ENCODE peak calls at places on chromosomes 6 and 20, in eight cellular contexts. E is tibial nerve, F is sigmoid colon, Z is adrenal gland, C is Peyer's patch, L is prostate gland, Y is breast epithelium, X is IMR-90. R is an unnamed sample.

GRCh38 chr6:12485226-12485764 is 195.1 kb downstream of the EDN1 start:
- DNase-seq in E (no peak), F (no peak), Z (no peak), C (no peak), L (no peak), Y (no peak), X (no peak), R (no peak)

GRCh38 chr20:19070036-19070435 is 142.4 kb upstream of the SLC24A3 start:
- DNase-seq in E (no peak), F (no peak), Z (no peak), C (no peak), L (no peak), Y (no peak), X (no peak), R (no peak)

GRCh38 chr6:225121-225721 is 67.1 kb upstream of the DUSP22 start:
- DNase-seq in E (no peak), F (no peak), Z (no peak), C (peak; percentile 56), L (no peak), Y (peak; percentile 13), X (no peak), R (no peak)

GRCh38 chr20:36004045-36004444 is 35.7 kb downstream of the CNBD2 start:
- DNase-seq in E (no peak), F (no peak), Z (no peak), C (peak; percentile 2), L (no peak), Y (no peak), X (no peak), R (no peak)

GRCh38 chr6:113732384-113732966 is 124.7 kb upstream of the MARCKS start:
- DNase-seq in E (peak; percentile 75), F (peak; percentile 75), Z (no peak), C (no peak), L (no peak), Y (peak; percentile 49), X (peak; percentile 14), R (no peak)

GRCh38 chr6:16236648-16237199 is 1.7 kb upstream of the GMPR start:
- DNase-seq in E (peak; percentile 66), F (peak; percentile 76), Z (peak; percentile 75), C (peak; percentile 72), L (peak; percentile 70), Y (peak; percentile 47), X (peak; percentile 76), R (peak; percentile 77)

GRCh38 chr6:134308800-134309199 is 9.1 kb downstream of the SGK1 start:
- DNase-seq in E (no peak), F (no peak), Z (no peak), C (no peak), L (no peak), Y (no peak), X (no peak), R (no peak)

GRCh38 chr6:44667226-44667625 is 279.7 kb downstream of the CDC5L start:
- DNase-seq in E (no peak), F (no peak), Z (no peak), C (no peak), L (no peak), Y (no peak), X (peak; percentile 77), R (no peak)

GRCh38 chr20:32040142-32040953 is 11.7 kb upstream of the HCK start:
- DNase-seq in E (no peak), F (no peak), Z (peak; percentile 45), C (peak; percentile 67), L (peak; percentile 53), Y (no peak), X (no peak), R (no peak)

GRCh38 chr6:89392823-89393222 is 19.2 kb downstream of the RRAGD start:
- DNase-seq in E (no peak), F (no peak), Z (no peak), C (no peak), L (no peak), Y (no peak), X (no peak), R (no peak)

GRCh38 chr20:4898845-4899244 is 102.5 kb downstream of the SLC23A2 start:
- DNase-seq in E (no peak), F (no peak), Z (no peak), C (no peak), L (no peak), Y (no peak), X (no peak), R (no peak)

GRCh38 chr20:29319725-29320124 is 1937.7 kb upstream of the DEFB115 start:
- DNase-seq in E (no peak), F (no peak), Z (no peak), C (no peak), L (no peak), Y (no peak), X (no peak), R (no peak)

GRCh38 chr6:33272358-33273128 is 668 bp downstream of the RPS18 start:
- DNase-seq in E (no peak), F (no peak), Z (no peak), C (no peak), L (no peak), Y (no peak), X (no peak), R (no peak)
- H3K4me1 ChIP-seq in E (peaks cover 3% of the 10 kb centered on the region), F (peaks cover 65% of the 10 kb centered on the region), Z (peaks cover 22% of the 10 kb centered on the region), C (peaks cover 58% of the 10 kb centered on the region), L (peaks cover 28% of the 10 kb centered on the region), Y (peaks cover 39% of the 10 kb centered on the region), X (peaks cover 14% of the 10 kb centered on the region), R (peaks cover 25% of the 10 kb centered on the region)

GRCh38 chr6:29747688-29748250 is 24.5 kb downstream of the HLA-F start:
- DNase-seq in E (no peak), F (peak; percentile 61), Z (no peak), C (no peak), L (no peak), Y (no peak), X (no peak), R (no peak)

GRCh38 chr6:29746846-29747687 is 23.8 kb downstream of the HLA-F start:
- DNase-seq in E (no peak), F (no peak), Z (no peak), C (no peak), L (no peak), Y (no peak), X (no peak), R (no peak)

GRCh38 chr6:29750709-29751108 is 27.5 kb downstream of the HLA-F start:
- DNase-seq in E (no peak), F (peak; percentile 55), Z (no peak), C (no peak), L (no peak), Y (no peak), X (no peak), R (no peak)

GRCh38 chr6:29749668-29750067 is 26.4 kb downstream of the HLA-F start:
- DNase-seq in E (no peak), F (no peak), Z (no peak), C (no peak), L (no peak), Y (no peak), X (no peak), R (peak; percentile 19)

GRCh38 chr6:29748391-29749352 is 25.4 kb downstream of the HLA-F start:
- DNase-seq in E (peak; percentile 95), F (peak; percentile 98), Z (peak; percentile 97), C (peak; percentile 97), L (peak; percentile 95), Y (peak; percentile 96), X (peak; percentile 59), R (peak; percentile 98)
- TF ChIP-seq POLR2A in E (peak; percentile 59), F (no peak), Z (peak; percentile 25), C (peak; percentile 39), L (peak; percentile 87), Y (peak; percentile 44), X (no peak), R (no peak)

DNA sequence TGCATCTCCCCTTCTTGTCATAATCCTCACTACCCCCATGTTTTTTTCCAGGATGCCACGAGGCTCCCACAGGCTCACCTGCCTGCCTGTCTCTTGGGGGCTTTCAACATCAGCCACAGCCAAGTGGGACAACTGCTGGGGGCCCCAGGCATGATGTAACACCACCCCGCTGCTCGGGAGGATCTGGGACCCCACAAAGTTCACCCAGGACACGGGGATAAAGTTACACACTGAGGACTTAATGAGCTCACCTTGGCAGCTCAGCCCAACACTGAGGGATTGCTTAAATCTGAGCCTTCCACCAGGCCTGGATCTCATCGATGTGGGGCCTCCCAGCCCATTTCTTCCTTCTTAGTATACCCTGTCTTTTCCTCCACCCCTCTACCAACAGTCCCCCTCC is 56.4 kb upstream of the NNAT start:
- DNase-seq in E (no peak), F (no peak), Z (no peak), C (no peak), L (no peak), Y (no peak), X (no peak), R (no peak)
- H3K27me3 ChIP-seq in E (no peaks in the 10 kb centered on the region), F (no peaks in the 10 kb centered on the region), Z (no peaks in the 10 kb centered on the region), C (no peaks in the 10 kb centered on the region), L (no peaks in the 10 kb centered on the region), Y (no peaks in the 10 kb centered on the region), X (peaks cover 50% of the 10 kb centered on the region), R (no peaks in the 10 kb centered on the region)

GRCh38 chr6:42372699-42373098 is 79.0 kb downstream of the TRERF1 start:
- DNase-seq in E (no peak), F (no peak), Z (no peak), C (no peak), L (no peak), Y (no peak), X (no peak), R (no peak)
- H3K4me1 ChIP-seq in E (no peaks in the 10 kb centered on the region), F (no peaks in the 10 kb centered on the region), Z (no peaks in the 10 kb centered on the region), C (peaks cover 12% of the 10 kb centered on the region), L (no peaks in the 10 kb centered on the region), Y (no peaks in the 10 kb centered on the region), X (peaks cover 9% of the 10 kb centered on the region), R (peaks cover 12% of the 10 kb centered on the region)

GRCh38 chr6:24974182-24975171 is 38.7 kb upstream of the RIPOR2 start:
- DNase-seq in E (no peak), F (no peak), Z (no peak), C (no peak), L (no peak), Y (no peak), X (no peak), R (no peak)
- TF ChIP-seq POLR2A in E (no peak), F (no peak), Z (no peak), C (no peak), L (no peak), Y (no peak), X (no peak), R (no peak)

R was measured in thyroid gland.